ENCODE peak calls at places on chromosome 19, in eight cellular contexts. O is lower leg skin, I is adrenal gland, M is transverse colon, R is Peyer's patch, L is esophagus squamous epithelium, Q is NB4, H is A549. S is an unnamed sample.

GRCh38 chr19:2552859-2553258 is 76.9 kb downstream of the GADD45B start:
- DNase-seq in M (peak; percentile 35), R (no peak), H (no peak), O (no peak), Q (peak; percentile 88), L (no peak), I (no peak), S (peak; percentile 48)

GRCh38 chr19:36916991-36917390 is 859 bp downstream of the ZNF568 start:
- DNase-seq in I (peak; percentile 19), R (no peak), H (no peak), O (no peak), Q (peak; percentile 3), M (no peak), L (no peak), S (no peak)

GRCh38 chr19:37654118-37654517 is 1.1 kb downstream of the ZFP30 start:
- DNase-seq in I (no peak), R (no peak), M (no peak), O (no peak), L (no peak), H (peak; percentile 15), Q (peak; percentile 7), S (no peak)

GRCh38 chr19:42105358-42105757 is 26.9 kb downstream of the POU2F2 start:
- DNase-seq in R (no peak), I (no peak), H (no peak), M (no peak), L (no peak), Q (no peak), O (no peak), S (no peak)

GRCh38 chr19:19460258-19460731 is 54.8 kb downstream of the GATAD2A start:
- DNase-seq in I (no peak), L (no peak), M (no peak), O (no peak), R (no peak), H (no peak), Q (peak; percentile 28), S (no peak)

GRCh38 chr19:44192127-44192526 is 20.2 kb upstream of the ZNF227 start:
- DNase-seq in L (no peak), O (no peak), Q (no peak), I (no peak), R (no peak), H (no peak), M (no peak), S (no peak)

GRCh38 chr19:58154287-58154678 is 3.7 kb upstream of the ZNF329 start:
- DNase-seq in R (no peak), M (peak; percentile 27), I (peak; percentile 51), H (no peak), O (no peak), L (no peak), Q (peak; percentile 2), S (no peak)

GRCh38 chr19:3403489-3404323 is 37.3 kb downstream of the NFIC start:
- DNase-seq in M (peak; percentile 80), R (peak; percentile 64), I (peak; percentile 97), Q (no peak), O (peak; percentile 97), H (no peak), L (no peak), S (peak; percentile 42)

GRCh38 chr19:2478324-2478755 is 2.4 kb downstream of the GADD45B start:
- DNase-seq in R (peak; percentile 76), H (no peak), O (peak; percentile 95), I (peak; percentile 57), L (no peak), Q (peak; percentile 95), M (peak; percentile 83), S (no peak)

GRCh38 chr19:35061583-35062373 is 20.3 kb downstream of the HPN start:
- DNase-seq in L (no peak), Q (no peak), M (no peak), H (no peak), O (no peak), R (no peak), I (no peak), S (no peak)

GRCh38 chr19:42555801-42556200 is 27.5 kb upstream of the CEACAM1 start:
- DNase-seq in L (no peak), I (no peak), H (no peak), O (peak; percentile 69), R (no peak), M (no peak), Q (peak; percentile 39), S (no peak)

GRCh38 chr19:2391118-2391725 is 31.2 kb downstream of the TMPRSS9 start:
- DNase-seq in M (no peak), R (no peak), Q (peak; percentile 78), I (no peak), L (no peak), H (peak; percentile 39), O (no peak), S (peak; percentile 70)

GRCh38 chr19:43504426-43505185 is at the start of gene PHLDB3:
- DNase-seq in Q (no peak), L (no peak), R (peak; percentile 76), O (peak; percentile 92), M (peak; percentile 60), I (peak; percentile 64), H (no peak), S (peak; percentile 62)

GRCh38 chr19:30227071-30227621 is 145.0 kb upstream of the ZNF536 start:
- DNase-seq in Q (no peak), I (peak; percentile 37), H (peak; percentile 48), M (no peak), O (no peak), L (no peak), R (no peak), S (peak; percentile 47)

GRCh38 chr19:8004723-8005513 is 523 bp downstream of the ELAVL1 start:
- DNase-seq in I (no peak), M (no peak), R (no peak), O (no peak), Q (peak; percentile 58), L (no peak), H (no peak), S (no peak)

GRCh38 chr19:695350-695949 is at the start of gene PRSS57:
- DNase-seq in H (no peak), Q (peak; percentile 87), I (no peak), M (no peak), R (no peak), L (no peak), O (no peak), S (no peak)

GRCh38 chr19:43625918-43626579 is 6.6 kb upstream of the ZNF428 start:
- DNase-seq in H (peak; percentile 42), I (no peak), R (no peak), L (no peak), O (no peak), Q (peak; percentile 73), M (no peak), S (no peak)

DNA sequence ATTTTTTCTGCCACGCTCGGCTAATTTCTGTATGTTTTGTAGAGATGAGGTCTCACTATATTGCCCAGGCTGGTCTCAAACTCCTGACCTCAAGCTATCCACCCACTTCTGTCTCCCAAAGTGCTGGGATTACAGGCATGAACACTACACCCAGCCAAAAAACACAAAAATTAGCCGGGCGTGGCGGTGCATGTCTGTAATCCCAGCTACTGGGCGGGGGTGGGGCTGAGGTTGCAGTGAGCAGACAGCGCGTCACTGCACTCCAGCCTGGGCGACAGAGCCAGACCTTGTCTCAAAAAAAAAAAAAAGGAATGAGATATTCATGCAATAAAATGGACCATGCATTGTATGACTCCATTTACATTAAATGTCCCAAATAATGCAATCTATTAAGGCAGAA is 32.2 kb downstream of the VASP start:
- DNase-seq in M (no peak), L (no peak), H (no peak), O (no peak), Q (no peak), I (no peak), R (no peak), S (no peak)
- TF ChIP-seq POLR2A in M (no peak), L (no peak), H (no peak), O (no peak), Q (no peak), I (no peak), R (no peak), S (no peak)

GRCh38 chr19:22116760-22117159 is 64.5 kb downstream of the ZNF257 start:
- DNase-seq in M (no peak), H (no peak), O (no peak), I (no peak), L (no peak), Q (no peak), R (no peak), S (no peak)
- TF ChIP-seq POLR2A in M (no peak), H (no peak), O (no peak), I (no peak), L (no peak), Q (no peak), R (no peak), S (no peak)

DNA sequence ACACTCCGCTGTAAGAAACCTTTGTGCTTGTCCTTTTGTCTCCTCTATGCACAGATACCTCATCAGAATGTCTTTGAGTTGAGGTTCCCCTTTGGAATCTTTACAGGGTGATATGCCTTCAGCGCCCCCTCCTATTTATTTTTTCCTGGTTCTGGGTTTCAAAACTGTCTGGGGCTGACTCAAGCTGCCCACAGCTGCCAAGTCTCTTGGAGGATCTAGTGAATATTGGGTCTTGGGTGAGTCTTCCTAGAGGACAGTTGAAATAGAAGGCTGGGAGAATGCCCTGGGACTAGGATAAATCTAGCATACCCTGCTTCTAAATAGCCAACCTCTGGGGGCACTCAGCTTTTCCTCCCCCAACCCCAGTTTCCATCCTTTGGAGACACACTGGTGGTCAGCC is 945 bp downstream of the ZNF136 start:
- DNase-seq in M (no peak), I (peak; percentile 21), H (no peak), O (no peak), R (no peak), L (no peak), Q (peak; percentile 18), S (no peak)
- TF ChIP-seq POLR2A in M (no peak), I (no peak), H (no peak), O (no peak), R (no peak), L (no peak), Q (no peak), S (no peak)

GRCh38 chr19:51521357-51521756 is 10.1 kb downstream of the SIGLEC6 start:
- DNase-seq in O (no peak), L (no peak), I (no peak), R (no peak), Q (no peak), M (no peak), H (no peak), S (no peak)

GRCh38 chr19:51524661-51525264 is 6.7 kb downstream of the SIGLEC6 start:
- DNase-seq in Q (no peak), R (no peak), I (no peak), O (no peak), H (no peak), L (no peak), M (no peak), S (no peak)

GRCh38 chr19:51529301-51529700 is 2.2 kb downstream of the SIGLEC6 start:
- DNase-seq in H (no peak), R (no peak), L (no peak), O (no peak), M (no peak), Q (no peak), I (no peak), S (no peak)

GRCh38 chr19:51521796-51522195 is 9.7 kb downstream of the SIGLEC6 start:
- DNase-seq in O (no peak), M (no peak), H (no peak), Q (no peak), R (no peak), I (no peak), L (no peak), S (no peak)

DNA sequence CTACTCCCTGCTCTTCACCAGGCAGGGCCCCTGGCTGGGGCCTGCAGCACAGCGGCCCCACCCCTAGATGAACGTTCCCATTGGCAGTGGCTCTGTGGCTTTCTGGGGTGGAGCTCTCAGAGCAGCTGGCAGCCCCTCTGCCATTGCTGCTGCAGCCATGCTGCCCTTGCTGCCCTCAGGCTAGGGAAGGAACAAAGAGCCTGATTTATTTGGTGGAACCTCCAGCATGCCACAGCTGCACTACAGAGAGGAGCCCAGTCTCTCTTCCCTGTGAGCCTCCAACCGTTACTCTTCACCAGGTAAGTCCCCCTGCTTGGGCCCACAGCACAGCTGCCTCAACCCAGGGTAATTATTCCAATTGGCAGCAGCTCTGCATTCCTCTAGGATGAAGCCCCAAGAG is 5.7 kb downstream of the SIGLEC6 start:
- DNase-seq in O (no peak), Q (no peak), H (no peak), L (no peak), R (no peak), I (no peak), M (no peak), S (no peak)
- TF ChIP-seq POLR2A in O (no peak), Q (no peak), H (no peak), L (no peak), R (no peak), I (no peak), M (no peak), S (no peak)

S was measured in H54.